ENCODE peak calls at places on chromosomes 12 and 14, in seven cellular contexts. Y is uterus; L is right lobe of liver; Q is CD8-positive, alpha-beta T cell; Z is Panc1; G is left ventricle myocardium inferior; D is mesendoderm. S is an unnamed sample.

GRCh38 chr12:80946591-80946990 is 8.9 kb upstream of the LIN7A start:
- DNase-seq in Y (no peak), L (no peak), Q (no peak), Z (no peak), G (no peak), D (no peak), S (no peak)

GRCh38 chr12:51482808-51483532 is 58.3 kb downstream of the SLC4A8 start:
- DNase-seq in Y (no peak), L (no peak), Q (peak; percentile 52), Z (no peak), G (no peak), D (no peak), S (no peak)

GRCh38 chr12:81294325-81295190 is 216.7 kb downstream of the ACSS3 start:
- DNase-seq in Y (no peak), L (no peak), Q (no peak), Z (no peak), G (no peak), D (no peak), S (no peak)

GRCh38 chr14:77885363-77885762 is 85.5 kb downstream of the ADCK1 start:
- DNase-seq in Y (no peak), L (no peak), Q (no peak), Z (no peak), G (no peak), D (no peak), S (no peak)

GRCh38 chr12:109385339-109386078 is 37.8 kb downstream of the MYO1H start:
- DNase-seq in Y (peak; percentile 33), L (no peak), Q (no peak), Z (peak; percentile 27), G (no peak), D (peak; percentile 34), S (peak; percentile 48)

GRCh38 chr14:75826599-75826998 is 155.2 kb downstream of the TGFB3 start:
- DNase-seq in Y (no peak), L (no peak), Q (no peak), Z (no peak), G (no peak), D (no peak), S (no peak)

GRCh38 chr14:77266336-77266735 is 4.7 kb downstream of the NGB start:
- DNase-seq in Y (no peak), L (no peak), Q (no peak), Z (no peak), G (no peak), D (no peak), S (no peak)

GRCh38 chr12:105469701-105470100 is 139.2 kb downstream of the C12orf75 start:
- DNase-seq in Y (no peak), L (no peak), Q (no peak), Z (no peak), G (no peak), D (no peak), S (no peak)

GRCh38 chr14:66476964-66477363 is 9.2 kb upstream of the CCDC196 start:
- DNase-seq in Y (no peak), L (no peak), Q (no peak), Z (no peak), G (no peak), D (no peak), S (no peak)

GRCh38 chr12:50765325-50765911 is 1.5 kb downstream of the ATF1 start:
- DNase-seq in Y (no peak), L (peak; percentile 22), Q (no peak), Z (peak; percentile 75), G (no peak), D (peak; percentile 72), S (no peak)

GRCh38 chr12:101521136-101521535 is 46.0 kb downstream of the SPIC start:
- DNase-seq in Y (no peak), L (no peak), Q (no peak), Z (no peak), G (no peak), D (peak; percentile 37), S (no peak)

GRCh38 chr14:100241279-100241678 is 2.3 kb downstream of the YY1 start:
- DNase-seq in Y (no peak), L (no peak), Q (no peak), Z (no peak), G (no peak), D (no peak), S (no peak)

GRCh38 chr14:100239840-100240724 is 1.1 kb downstream of the YY1 start:
- DNase-seq in Y (peak; percentile 85), L (peak; percentile 90), Q (peak; percentile 91), Z (no peak), G (peak; percentile 85), D (peak; percentile 87), S (peak; percentile 96)

GRCh38 chr14:100238419-100239199 is at the start of gene YY1:
- DNase-seq in Y (peak; percentile 98), L (peak; percentile 100), Q (peak; percentile 100), Z (no peak), G (peak; percentile 100), D (peak; percentile 99), S (peak; percentile 100)

GRCh38 chr14:100239200-100239839 is 376 bp downstream of the YY1 start:
- DNase-seq in Y (peak; percentile 42), L (peak; percentile 55), Q (peak; percentile 59), Z (no peak), G (peak; percentile 33), D (no peak), S (peak; percentile 81)

DNA sequence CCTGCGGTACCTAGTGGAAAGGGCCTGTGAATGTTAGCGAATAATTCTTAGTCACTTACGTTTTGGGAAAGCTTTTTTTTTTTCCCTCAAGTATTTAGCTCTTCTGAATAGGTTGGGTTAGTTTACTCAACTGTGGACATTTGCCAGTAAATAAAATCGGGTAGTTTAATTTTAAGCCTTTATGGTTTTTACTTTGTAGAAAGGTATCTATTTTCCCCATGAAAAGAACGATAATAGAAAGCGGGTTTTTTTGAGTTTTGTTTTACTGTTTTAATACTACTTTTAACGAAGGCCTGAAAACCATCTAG is 1.7 kb downstream of the YY1 start:
- DNase-seq in Y (no peak), L (no peak), Q (no peak), Z (no peak), G (no peak), D (no peak), S (no peak)
- H3K4me1 ChIP-seq in Y (peaks cover 8% of the 10 kb centered on the region), L (peaks cover 2% of the 10 kb centered on the region), Q (peaks cover 56% of the 10 kb centered on the region), Z (peaks cover 18% of the 10 kb centered on the region), G (peaks cover 87% of the 10 kb centered on the region), D (peaks cover 4% of the 10 kb centered on the region), S (peaks cover 9% of the 10 kb centered on the region)

DNA sequence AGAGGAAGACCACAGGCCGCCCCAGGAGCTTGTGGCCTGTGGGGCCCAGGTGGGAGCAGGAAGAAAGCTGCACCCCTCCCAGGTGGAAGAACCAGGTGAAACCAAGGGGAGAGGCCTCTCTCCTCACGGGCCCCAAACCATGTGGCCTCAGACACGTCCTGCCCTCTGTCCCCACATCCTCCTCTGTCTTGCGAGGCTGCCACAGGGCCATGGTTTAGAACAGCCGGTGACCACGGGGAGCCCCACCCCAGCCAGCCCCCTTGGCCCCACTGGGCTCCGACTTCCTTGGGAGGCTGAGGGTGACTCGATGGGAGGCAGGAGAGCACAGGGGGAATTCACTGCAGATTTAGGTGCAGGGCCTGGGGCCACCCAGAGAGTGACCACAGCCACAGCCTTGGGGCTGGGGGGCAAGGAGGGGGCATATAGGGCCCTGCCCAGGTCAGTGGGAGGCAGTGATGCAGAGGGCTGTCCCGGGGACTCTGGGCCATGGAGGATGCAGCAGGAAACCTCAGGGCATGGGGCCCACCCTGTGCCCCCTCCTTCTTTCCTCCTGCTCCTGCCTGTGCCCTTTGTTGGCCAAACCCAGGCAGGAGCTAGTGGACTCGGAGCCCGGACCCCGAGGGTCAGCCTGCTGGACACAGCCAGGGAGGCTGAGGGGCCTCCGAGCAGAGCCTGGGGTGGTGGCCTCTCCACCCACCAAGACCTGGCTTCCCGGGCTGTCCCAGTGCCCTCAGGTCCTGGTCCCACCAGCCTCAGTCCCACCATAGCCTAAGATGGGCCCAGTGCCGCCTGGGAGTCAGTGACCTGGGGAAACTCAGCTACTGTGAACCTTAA is 265.7 kb downstream of the ADGRD1 start:
- DNase-seq in Y (no peak), L (no peak), Q (no peak), Z (no peak), G (no peak), D (no peak), S (no peak)
- H3K27ac ChIP-seq in Y (no peak overlapping the region), L (no peak overlapping the region), Q (no peak overlapping the region), Z (no peak overlapping the region), G (no peak overlapping the region), D (no peak overlapping the region), S (no peak overlapping the region)

DNA sequence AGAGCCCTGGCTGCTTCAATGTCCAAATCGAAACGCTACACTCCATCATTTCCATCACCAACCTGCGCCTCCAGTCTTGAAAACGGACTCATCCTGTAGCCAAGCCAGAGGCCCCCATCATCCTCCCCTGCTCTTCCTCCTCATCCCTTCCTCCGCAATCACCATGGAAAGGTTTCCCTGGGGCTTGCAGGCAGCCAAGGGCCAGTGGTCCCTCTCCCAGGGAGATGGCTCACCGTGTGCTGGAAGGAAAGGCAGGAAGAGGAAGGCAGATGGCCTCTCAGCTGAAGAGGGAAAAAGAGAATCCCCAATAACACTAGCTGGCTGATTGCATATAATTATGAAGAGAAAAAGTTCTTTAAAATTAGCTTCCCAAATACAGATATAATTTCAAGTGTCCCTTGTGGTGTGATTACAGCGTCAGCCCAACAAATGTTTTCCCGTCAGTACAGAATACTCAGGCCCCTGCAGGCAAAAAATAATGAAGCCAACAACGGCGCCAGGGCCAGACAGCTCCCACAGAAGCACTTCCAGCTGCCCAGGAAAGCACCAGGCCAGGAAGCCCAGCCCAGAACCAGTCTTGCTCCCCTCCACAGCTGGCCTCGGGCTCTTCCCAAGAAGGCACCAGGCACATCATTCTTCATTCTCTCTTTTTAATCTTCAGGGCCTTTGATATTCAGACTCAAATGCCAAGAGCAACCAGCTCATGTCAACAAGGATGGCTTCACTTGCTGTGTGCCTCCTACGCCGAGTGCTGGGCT is 24.7 kb downstream of the ITPK1 start:
- DNase-seq in Y (peak; percentile 52), L (no peak), Q (no peak), Z (no peak), G (peak; percentile 53), D (no peak), S (no peak)
- H3K4me1 ChIP-seq in Y (peaks cover 25% of the 10 kb centered on the region), L (no peaks in the 10 kb centered on the region), Q (peaks cover 16% of the 10 kb centered on the region), Z (peaks cover 4% of the 10 kb centered on the region), G (peaks cover 100% of the 10 kb centered on the region), D (peaks cover 5% of the 10 kb centered on the region), S (no peaks in the 10 kb centered on the region)

GRCh38 chr12:75953312-75953906 is 78.2 kb downstream of the PHLDA1 start:
- DNase-seq in Y (no peak), L (no peak), Q (no peak), Z (no peak), G (no peak), D (no peak), S (no peak)

GRCh38 chr12:75955251-75955650 is 76.3 kb downstream of the PHLDA1 start:
- DNase-seq in Y (no peak), L (no peak), Q (no peak), Z (no peak), G (no peak), D (peak; percentile 33), S (no peak)

GRCh38 chr12:75951399-75952228 is 80.0 kb downstream of the PHLDA1 start:
- DNase-seq in Y (no peak), L (no peak), Q (no peak), Z (no peak), G (no peak), D (no peak), S (no peak)

GRCh38 chr12:75954749-75955148 is 76.8 kb downstream of the PHLDA1 start:
- DNase-seq in Y (no peak), L (no peak), Q (no peak), Z (no peak), G (no peak), D (no peak), S (no peak)

GRCh38 chr12:75954076-75954475 is 77.5 kb downstream of the PHLDA1 start:
- DNase-seq in Y (no peak), L (no peak), Q (no peak), Z (no peak), G (no peak), D (peak; percentile 94), S (no peak)
- H3K27ac ChIP-seq in Y (no peak overlapping the region), L (no peak overlapping the region), Q (no peak overlapping the region), Z (peak overlapping the region; percentile 99), G (peak overlapping the region; percentile 50), D (no peak overlapping the region), S (no peak overlapping the region)

GRCh38 chr12:110576504-110576903 is 6.6 kb downstream of the PPTC7 start:
- DNase-seq in Y (no peak), L (no peak), Q (no peak), Z (no peak), G (no peak), D (no peak), S (no peak)
- H3K4me1 ChIP-seq in Y (peaks cover 11% of the 10 kb centered on the region), L (no peaks in the 10 kb centered on the region), Q (peaks cover 55% of the 10 kb centered on the region), Z (peaks cover 28% of the 10 kb centered on the region), G (peaks cover 97% of the 10 kb centered on the region), D (no peaks in the 10 kb centered on the region), S (no peaks in the 10 kb centered on the region)